ENCODE peak calls at places on chromosomes 13 and 19, in eight cellular contexts. D is activated CD4-positive, CD25-positive, alpha-beta regulatory T cell treated with anti-CD3 and anti-CD28 coated beads, Interleukin-2, amount 50 U/mL, for 24 hours; S is esophagus mucosa; M is activated CD8-positive, alpha-beta T cell treated with anti-CD3 and anti-CD28 coated beads, Interleukin-2, amount 10 ng/mL, durations not matched to agents 7 days and 5 days; A is pancreas; Y is CD4-positive, alpha-beta T cell; F is left ventricle myocardium superior; O is activated T-cell treated with anti-CD3 and anti-CD28 coated beads, Interleukin-2, amount 50 U/mL, for 72 hours. N is an unnamed sample.

GRCh38 chr19:28217064-28217463 is 995.9 kb downstream of the UQCRFS1 start:
- ATAC-seq in D (no peak), S (no peak), M (no peak), A (no peak), Y (no peak), F (no peak), O (no peak), N (no peak)

GRCh38 chr19:3387645-3388589 is 21.5 kb downstream of the NFIC start:
- ATAC-seq in D (no peak), S (peak), M (no peak), A (peak), Y (no peak), F (peak), O (no peak), N (no peak)

GRCh38 chr13:27442797-27443196 is 7.6 kb downstream of the MTIF3 start:
- ATAC-seq in D (no peak), S (no peak), M (no peak), A (no peak), Y (no peak), F (no peak), O (peak), N (no peak)

GRCh38 chr19:48543121-48543710 is 8.8 kb upstream of the SULT2B1 start:
- ATAC-seq in D (no peak), S (peak), M (no peak), A (peak), Y (no peak), F (no peak), O (no peak), N (no peak)

GRCh38 chr13:99657848-99658265 is 156.6 kb downstream of the TM9SF2 start:
- ATAC-seq in D (no peak), S (no peak), M (peak), A (peak), Y (peak), F (peak), O (peak), N (peak)

GRCh38 chr13:92805766-92806165 is 420.8 kb upstream of the GPC6 start:
- ATAC-seq in D (no peak), S (no peak), M (no peak), A (no peak), Y (no peak), F (no peak), O (no peak), N (no peak)

GRCh38 chr19:31220540-31220939 is 128.7 kb downstream of the TSHZ3 start:
- ATAC-seq in D (peak), S (peak), M (peak), A (no peak), Y (peak), F (no peak), O (peak), N (peak)

GRCh38 chr13:41587490-41587889 is 130.1 kb downstream of the RGCC start:
- ATAC-seq in D (no peak), S (no peak), M (peak), A (no peak), Y (peak), F (no peak), O (no peak), N (no peak)

GRCh38 chr13:99027661-99028425 is 50.0 kb upstream of the DOCK9 start:
- ATAC-seq in D (no peak), S (no peak), M (no peak), A (no peak), Y (no peak), F (no peak), O (peak), N (peak)

GRCh38 chr19:13056052-13056660 is 46.5 kb downstream of the LYL1 start:
- ATAC-seq in D (no peak), S (peak), M (no peak), A (no peak), Y (no peak), F (no peak), O (no peak), N (no peak)

GRCh38 chr19:45547965-45548609 is 36.5 kb downstream of the OPA3 start:
- ATAC-seq in D (no peak), S (peak), M (no peak), A (no peak), Y (no peak), F (peak), O (no peak), N (no peak)

GRCh38 chr13:67224148-67224846 is 5.8 kb downstream of the PCDH9 start:
- ATAC-seq in D (no peak), S (peak), M (peak), A (peak), Y (peak), F (peak), O (peak), N (peak)

GRCh38 chr19:37505958-37506386 is 767 bp upstream of the ZNF793 start:
- ATAC-seq in D (peak), S (peak), M (peak), A (peak), Y (peak), F (peak), O (peak), N (peak)

N was measured in activated T-helper 17 cell treated with anti-CD3 and anti-CD28 coated beads, Interleukin-2, amount 50 U/mL, for 72 hours.